ENCODE peak calls at places on chromosomes 5 and 9, in six cellular contexts. N is HT-29, P is A172, V is GM03348, Z is WTC11, H is mesothelial cell of epicardium. W is an unnamed sample.

GRCh38 chr5:6350277-6351090 is 27.9 kb downstream of the MED10 start:
- DNase-seq in V (no peak), Z (no peak), P (no peak), H (no peak), N (no peak), W (no peak)

GRCh38 chr9:98288876-98289275 is 33.4 kb upstream of the TBC1D2 start:
- DNase-seq in V (no peak), P (no peak), Z (no peak), N (no peak), H (no peak), W (no peak)

GRCh38 chr5:74040811-74041491 is 415.0 kb downstream of the ARHGEF28 start:
- DNase-seq in H (no peak), Z (no peak), N (no peak), P (no peak), V (no peak), W (no peak)

GRCh38 chr5:127068771-127069330 is 4.5 kb downstream of the C5orf63 start:
- DNase-seq in Z (no peak), N (no peak), H (no peak), V (no peak), P (peak), W (no peak)

GRCh38 chr5:3218096-3218495 is 377.5 kb upstream of the IRX1 start:
- DNase-seq in Z (no peak), P (no peak), H (peak), V (no peak), N (no peak), W (no peak)

GRCh38 chr9:131723632-131724031 is 16.2 kb downstream of the RAPGEF1 start:
- DNase-seq in N (no peak), P (no peak), Z (no peak), V (no peak), H (no peak), W (no peak)

GRCh38 chr5:42767491-42768105 is 11.0 kb downstream of the CCDC152 start:
- DNase-seq in H (no peak), Z (no peak), N (peak), V (peak), P (peak), W (peak)

GRCh38 chr9:110835859-110836271 is 167.3 kb downstream of the MUSK start:
- DNase-seq in V (peak), H (no peak), N (no peak), P (peak), Z (no peak), W (no peak)

GRCh38 chr5:72608297-72608696 is 101.1 kb upstream of the ZNF366 start:
- DNase-seq in V (no peak), P (no peak), N (no peak), Z (no peak), H (no peak), W (no peak)

GRCh38 chr5:39570418-39571027 is 145.7 kb upstream of the DAB2 start:
- DNase-seq in Z (no peak), P (peak), N (peak), H (no peak), V (peak), W (peak)

GRCh38 chr5:43702815-43703214 is 99.8 kb downstream of the NNT start:
- DNase-seq in P (no peak), N (no peak), H (no peak), Z (no peak), V (peak), W (no peak)

GRCh38 chr9:85038824-85039540 is 369.5 kb downstream of the NTRK2 start:
- DNase-seq in N (no peak), P (no peak), Z (no peak), V (no peak), H (no peak), W (no peak)

GRCh38 chr5:142501890-142502289 is 177.1 kb upstream of the SPRY4 start:
- DNase-seq in P (no peak), H (no peak), V (no peak), N (no peak), Z (no peak), W (no peak)

GRCh38 chr9:132499251-132499650 is 83.2 kb upstream of the BARHL1 start:
- DNase-seq in H (no peak), V (no peak), Z (no peak), P (no peak), N (no peak), W (no peak)

W was measured in NCI-H526.